ENCODE peak calls at places on chromosomes 3 and 15, in five cellular contexts. One of them, this sample, is unnamed.

GRCh38 chr15:50064674-50065073 is 54.4 kb downstream of the ATP8B4 start:
- DNase-seq in activated CD4-positive, alpha-beta T cell treated with anti-CD3 and anti-CD28 coated beads, Interleukin-2, amount 50 U/mL, for 4 hours: no peak
- DNase-seq in NCI-H1092 treated with DMSO at 0.1 percent for 48 hours: no peak
- DNase-seq in glutamatergic neuron: no peak
- DNase-seq in endothelial cell: no peak
- DNase-seq in this sample: no peak

GRCh38 chr3:59469948-59470723 is 420.3 kb upstream of the CFAP20DC start:
- DNase-seq in glutamatergic neuron: no peak
- DNase-seq in NCI-H1092 treated with DMSO at 0.1 percent for 48 hours: no peak
- DNase-seq in activated CD4-positive, alpha-beta T cell treated with anti-CD3 and anti-CD28 coated beads, Interleukin-2, amount 50 U/mL, for 4 hours: no peak
- DNase-seq in endothelial cell: no peak
- DNase-seq in this sample: no peak

GRCh38 chr15:83283813-83284562 is 476 bp downstream of the BNC1 start:
- DNase-seq in endothelial cell: peak
- DNase-seq in activated CD4-positive, alpha-beta T cell treated with anti-CD3 and anti-CD28 coated beads, Interleukin-2, amount 50 U/mL, for 4 hours: no peak
- DNase-seq in NCI-H1092 treated with DMSO at 0.1 percent for 48 hours: no peak
- DNase-seq in glutamatergic neuron: peak
- DNase-seq in this sample: peak

GRCh38 chr3:182902236-182902635 is 78.1 kb downstream of the DCUN1D1 start:
- DNase-seq in activated CD4-positive, alpha-beta T cell treated with anti-CD3 and anti-CD28 coated beads, Interleukin-2, amount 50 U/mL, for 4 hours: no peak
- DNase-seq in glutamatergic neuron: no peak
- DNase-seq in NCI-H1092 treated with DMSO at 0.1 percent for 48 hours: no peak
- DNase-seq in endothelial cell: no peak
- DNase-seq in this sample: no peak

GRCh38 chr3:32759342-32759741 is 58.5 kb upstream of the TRIM71 start:
- DNase-seq in endothelial cell: no peak
- DNase-seq in glutamatergic neuron: no peak
- DNase-seq in activated CD4-positive, alpha-beta T cell treated with anti-CD3 and anti-CD28 coated beads, Interleukin-2, amount 50 U/mL, for 4 hours: no peak
- DNase-seq in NCI-H1092 treated with DMSO at 0.1 percent for 48 hours: no peak
- DNase-seq in this sample: no peak

GRCh38 chr3:30342319-30343060 is 263.9 kb upstream of the TGFBR2 start:
- DNase-seq in NCI-H1092 treated with DMSO at 0.1 percent for 48 hours: no peak
- DNase-seq in activated CD4-positive, alpha-beta T cell treated with anti-CD3 and anti-CD28 coated beads, Interleukin-2, amount 50 U/mL, for 4 hours: no peak
- DNase-seq in glutamatergic neuron: no peak
- DNase-seq in endothelial cell: no peak
- DNase-seq in this sample: no peak

GRCh38 chr3:131795382-131796085 is 239.3 kb downstream of the CPNE4 start:
- DNase-seq in endothelial cell: no peak
- DNase-seq in NCI-H1092 treated with DMSO at 0.1 percent for 48 hours: no peak
- DNase-seq in glutamatergic neuron: no peak
- DNase-seq in activated CD4-positive, alpha-beta T cell treated with anti-CD3 and anti-CD28 coated beads, Interleukin-2, amount 50 U/mL, for 4 hours: no peak
- DNase-seq in this sample: no peak

GRCh38 chr15:89164712-89165211 is 56.6 kb downstream of the RLBP1 start:
- DNase-seq in glutamatergic neuron: no peak
- DNase-seq in activated CD4-positive, alpha-beta T cell treated with anti-CD3 and anti-CD28 coated beads, Interleukin-2, amount 50 U/mL, for 4 hours: no peak
- DNase-seq in NCI-H1092 treated with DMSO at 0.1 percent for 48 hours: no peak
- DNase-seq in endothelial cell: no peak
- DNase-seq in this sample: no peak

GRCh38 chr15:90351479-90352108 is 490 bp upstream of the ZNF774 start:
- DNase-seq in glutamatergic neuron: no peak
- DNase-seq in endothelial cell: no peak
- DNase-seq in NCI-H1092 treated with DMSO at 0.1 percent for 48 hours: peak
- DNase-seq in activated CD4-positive, alpha-beta T cell treated with anti-CD3 and anti-CD28 coated beads, Interleukin-2, amount 50 U/mL, for 4 hours: no peak
- DNase-seq in this sample: no peak

GRCh38 chr3:46984591-46985459 is 5.4 kb downstream of the NBEAL2 start:
- DNase-seq in endothelial cell: no peak
- DNase-seq in activated CD4-positive, alpha-beta T cell treated with anti-CD3 and anti-CD28 coated beads, Interleukin-2, amount 50 U/mL, for 4 hours: no peak
- DNase-seq in glutamatergic neuron: no peak
- DNase-seq in NCI-H1092 treated with DMSO at 0.1 percent for 48 hours: no peak
- DNase-seq in this sample: no peak

GRCh38 chr3:144622845-144623244 is 651.2 kb downstream of the DIPK2A start:
- DNase-seq in activated CD4-positive, alpha-beta T cell treated with anti-CD3 and anti-CD28 coated beads, Interleukin-2, amount 50 U/mL, for 4 hours: no peak
- DNase-seq in NCI-H1092 treated with DMSO at 0.1 percent for 48 hours: no peak
- DNase-seq in endothelial cell: no peak
- DNase-seq in glutamatergic neuron: no peak
- DNase-seq in this sample: no peak

This sample was measured in SK-N-SH.